ENCODE peak calls at places on chromosome 7, in six cellular contexts. One of them, this sample, is unnamed.

GRCh38 chr7:74337926-74338325 is 48.7 kb downstream of the CLIP2 start:
- DNase-seq in LoVo: no peak
- DNase-seq in fibroblast of mammary gland: no peak
- DNase-seq in NCI-H2081: no peak
- DNase-seq in SK-MEL-5: no peak
- DNase-seq in SK-N-SH: no peak
- DNase-seq in this sample: no peak

GRCh38 chr7:123916240-123916724 is 8.8 kb upstream of the SPAM1 start:
- DNase-seq in LoVo: peak
- DNase-seq in SK-MEL-5: peak
- DNase-seq in NCI-H2081: peak
- DNase-seq in fibroblast of mammary gland: peak
- DNase-seq in SK-N-SH: peak
- DNase-seq in this sample: no peak

GRCh38 chr7:16465469-16466086 is at the start of gene SOSTDC1:
- DNase-seq in fibroblast of mammary gland: peak
- DNase-seq in SK-MEL-5: peak
- DNase-seq in SK-N-SH: peak
- DNase-seq in LoVo: no peak
- DNase-seq in NCI-H2081: no peak
- DNase-seq in this sample: no peak

GRCh38 chr7:32890553-32891045 is 961 bp downstream of the KBTBD2 start:
- DNase-seq in NCI-H2081: no peak
- DNase-seq in SK-N-SH: peak
- DNase-seq in SK-MEL-5: peak
- DNase-seq in LoVo: peak
- DNase-seq in fibroblast of mammary gland: peak
- DNase-seq in this sample: peak

GRCh38 chr7:136062625-136063336 is 85.6 kb upstream of the MTPN start:
- DNase-seq in NCI-H2081: peak
- DNase-seq in LoVo: no peak
- DNase-seq in SK-MEL-5: no peak
- DNase-seq in fibroblast of mammary gland: no peak
- DNase-seq in SK-N-SH: no peak
- DNase-seq in this sample: no peak

GRCh38 chr7:5489991-5490536 is 66.4 kb upstream of the TNRC18 start:
- DNase-seq in NCI-H2081: no peak
- DNase-seq in SK-N-SH: no peak
- DNase-seq in LoVo: no peak
- DNase-seq in fibroblast of mammary gland: no peak
- DNase-seq in SK-MEL-5: no peak
- DNase-seq in this sample: no peak

GRCh38 chr7:1418505-1419309 is 40.6 kb downstream of the MICALL2 start:
- DNase-seq in SK-N-SH: peak
- DNase-seq in LoVo: no peak
- DNase-seq in fibroblast of mammary gland: peak
- DNase-seq in SK-MEL-5: peak
- DNase-seq in NCI-H2081: no peak
- DNase-seq in this sample: no peak

GRCh38 chr7:18753972-18754610 is 258.5 kb downstream of the HDAC9 start:
- DNase-seq in SK-N-SH: no peak
- DNase-seq in fibroblast of mammary gland: peak
- DNase-seq in LoVo: no peak
- DNase-seq in SK-MEL-5: no peak
- DNase-seq in NCI-H2081: no peak
- DNase-seq in this sample: no peak

GRCh38 chr7:36116347-36117200 is 36.5 kb upstream of the EEPD1 start:
- DNase-seq in SK-N-SH: no peak
- DNase-seq in LoVo: peak
- DNase-seq in fibroblast of mammary gland: peak
- DNase-seq in NCI-H2081: no peak
- DNase-seq in SK-MEL-5: no peak
- DNase-seq in this sample: no peak

GRCh38 chr7:64562246-64562620 is 638 bp downstream of the ZNF680 start:
- DNase-seq in SK-MEL-5: no peak
- DNase-seq in fibroblast of mammary gland: peak
- DNase-seq in NCI-H2081: no peak
- DNase-seq in LoVo: no peak
- DNase-seq in SK-N-SH: no peak
- DNase-seq in this sample: no peak

GRCh38 chr7:128059143-128059975 is 28.1 kb upstream of the LRRC4 start:
- DNase-seq in LoVo: no peak
- DNase-seq in fibroblast of mammary gland: no peak
- DNase-seq in SK-MEL-5: no peak
- DNase-seq in NCI-H2081: no peak
- DNase-seq in SK-N-SH: no peak
- DNase-seq in this sample: no peak

GRCh38 chr7:69751026-69751425 is 152.8 kb downstream of the AUTS2 start:
- DNase-seq in LoVo: no peak
- DNase-seq in SK-N-SH: no peak
- DNase-seq in SK-MEL-5: no peak
- DNase-seq in NCI-H2081: peak
- DNase-seq in fibroblast of mammary gland: no peak
- DNase-seq in this sample: no peak

GRCh38 chr7:140645166-140645565 is 4.6 kb upstream of the DENND2A start:
- DNase-seq in SK-MEL-5: peak
- DNase-seq in LoVo: no peak
- DNase-seq in NCI-H2081: no peak
- DNase-seq in fibroblast of mammary gland: no peak
- DNase-seq in SK-N-SH: peak
- DNase-seq in this sample: no peak

GRCh38 chr7:2175514-2175913 is 57.2 kb downstream of the MAD1L1 start:
- DNase-seq in NCI-H2081: no peak
- DNase-seq in SK-N-SH: peak
- DNase-seq in LoVo: peak
- DNase-seq in fibroblast of mammary gland: peak
- DNase-seq in SK-MEL-5: peak
- DNase-seq in this sample: no peak

GRCh38 chr7:20798081-20798693 is 11.5 kb upstream of the SP8 start:
- DNase-seq in SK-MEL-5: peak
- DNase-seq in fibroblast of mammary gland: no peak
- DNase-seq in NCI-H2081: peak
- DNase-seq in SK-N-SH: peak
- DNase-seq in LoVo: peak
- DNase-seq in this sample: no peak

GRCh38 chr7:27677912-27678612 is 15.4 kb upstream of the HIBADH start:
- DNase-seq in SK-MEL-5: peak
- DNase-seq in NCI-H2081: no peak
- DNase-seq in LoVo: peak
- DNase-seq in fibroblast of mammary gland: peak
- DNase-seq in SK-N-SH: no peak
- DNase-seq in this sample: no peak

GRCh38 chr7:134783294-134784069 is 4.0 kb downstream of the CALD1 start:
- DNase-seq in NCI-H2081: no peak
- DNase-seq in SK-MEL-5: no peak
- DNase-seq in fibroblast of mammary gland: no peak
- DNase-seq in LoVo: no peak
- DNase-seq in SK-N-SH: no peak
- DNase-seq in this sample: no peak

GRCh38 chr7:104923010-104923421 is 91.0 kb upstream of the KMT2E start:
- DNase-seq in LoVo: peak
- DNase-seq in NCI-H2081: peak
- DNase-seq in fibroblast of mammary gland: peak
- DNase-seq in SK-MEL-5: peak
- DNase-seq in SK-N-SH: peak
- DNase-seq in this sample: peak

GRCh38 chr7:39272676-39273075 is 293.5 kb upstream of the YAE1 start:
- DNase-seq in fibroblast of mammary gland: no peak
- DNase-seq in NCI-H2081: no peak
- DNase-seq in SK-MEL-5: no peak
- DNase-seq in SK-N-SH: no peak
- DNase-seq in LoVo: no peak
- DNase-seq in this sample: no peak

This sample was measured in activated T-cell treated with anti-CD3 and anti-CD28 coated beads for 4 hours.